ENCODE peak calls at places on chromosomes 4 and X, in seven cellular contexts. C is NCI-H2081, E is HT-29, D is lung, X is lung microvascular endothelial cell, S is neural progenitor cell, I is substantia nigra. B is an unnamed sample.

GRCh38 chrX:154531626-154532025 is 15.0 kb downstream of the G6PD start:
- DNase-seq in C (no peak), E (no peak), D (no peak), X (peak), S (no peak), I (no peak), B (no peak)

GRCh38 chr4:113634081-113634969 is 127.2 kb downstream of the CAMK2D start:
- DNase-seq in C (no peak), E (no peak), D (no peak), X (no peak), S (no peak), I (no peak), B (no peak)

GRCh38 chr4:185779520-185779919 is 32.5 kb downstream of the SORBS2 start:
- DNase-seq in C (peak), E (no peak), D (no peak), X (peak), S (peak), I (no peak), B (peak)

GRCh38 chr4:139950568-139950967 is 203.4 kb downstream of the MAML3 start:
- DNase-seq in C (no peak), E (no peak), D (no peak), X (no peak), S (no peak), I (no peak), B (no peak)

GRCh38 chr4:107519057-107519456 is 201.0 kb downstream of the PAPSS1 start:
- DNase-seq in C (peak), E (peak), D (no peak), X (no peak), S (peak), I (no peak), B (peak)

GRCh38 chrX:154696328-154697045 is 43.1 kb upstream of the CTAG2 start:
- DNase-seq in C (no peak), E (no peak), D (no peak), X (peak), S (no peak), I (no peak), B (peak)

GRCh38 chr4:17511041-17511949 is 595 bp downstream of the QDPR start:
- DNase-seq in C (peak), E (peak), D (peak), X (peak), S (peak), I (no peak), B (peak)

GRCh38 chrX:143634373-143634685 is 1.6 kb downstream of the SLITRK4 start:
- DNase-seq in C (no peak), E (no peak), D (no peak), X (no peak), S (no peak), I (no peak), B (no peak)

GRCh38 chr4:48653217-48654014 is 126.7 kb downstream of the FRYL start:
- DNase-seq in C (no peak), E (no peak), D (no peak), X (peak), S (peak), I (peak), B (no peak)

GRCh38 chr4:156693557-156693956 is 278.0 kb downstream of the PDGFC start:
- DNase-seq in C (no peak), E (peak), D (no peak), X (no peak), S (no peak), I (no peak), B (no peak)

GRCh38 chr4:161841759-161842158 is 322.0 kb downstream of the FSTL5 start:
- DNase-seq in C (peak), E (no peak), D (no peak), X (no peak), S (no peak), I (no peak), B (no peak)

GRCh38 chr4:127997534-127998388 is 32.6 kb downstream of the ABHD18 start:
- DNase-seq in C (no peak), E (peak), D (no peak), X (peak), S (no peak), I (no peak), B (no peak)

GRCh38 chr4:108592674-108592986 is 27.7 kb upstream of the RPL34 start:
- DNase-seq in C (peak), E (no peak), D (no peak), X (peak), S (no peak), I (no peak), B (peak)

GRCh38 chrX:11239230-11239629 is 54.0 kb upstream of the AMELX start:
- DNase-seq in C (no peak), E (peak), D (no peak), X (peak), S (no peak), I (no peak), B (no peak)

GRCh38 chrX:25178555-25178954 is 162.8 kb upstream of the ARX start:
- DNase-seq in C (no peak), E (no peak), D (no peak), X (no peak), S (no peak), I (no peak), B (no peak)

GRCh38 chr4:177964693-177965168 is 522.5 kb upstream of the AGA start:
- DNase-seq in C (no peak), E (no peak), D (no peak), X (no peak), S (no peak), I (no peak), B (no peak)